ENCODE peak calls at places on chromosomes 16 and 17, in nine cellular contexts. P is neural crest cell; F is Panc1; J is A172; Q is ELR; K is nephron progenitor cell; M is CD4-positive, alpha-beta T cell; U is bronchial epithelial cell; O is NCI-H748 treated with DMSO at 0.1 percent for 48 hours. Z is an unnamed sample.

GRCh38 chr17:80476877-80477646 is 655 bp upstream of the NPTX1 start:
- DNase-seq in P (no peak), F (no peak), J (no peak), Q (no peak), K (peak; percentile 47), M (no peak), U (no peak), O (no peak), Z (no peak)

GRCh38 chr16:50680907-50681885 is at the start of gene SNX20:
- DNase-seq in P (no peak), F (no peak), J (no peak), Q (no peak), K (no peak), M (peak; percentile 71), U (no peak), O (no peak), Z (no peak)

GRCh38 chr17:74478369-74479100 is 12.1 kb downstream of the CD300A start:
- DNase-seq in P (no peak), F (no peak), J (peak; percentile 16), Q (no peak), K (no peak), M (no peak), U (no peak), O (no peak), Z (no peak)

GRCh38 chr16:83187404-83187803 is 560.6 kb downstream of the CDH13 start:
- DNase-seq in P (no peak), F (no peak), J (peak; percentile 90), Q (peak; percentile 85), K (no peak), M (no peak), U (peak; percentile 91), O (no peak), Z (no peak)

GRCh38 chr16:85273293-85273692 is 161.0 kb upstream of the CIBAR2 start:
- DNase-seq in P (no peak), F (no peak), J (no peak), Q (no peak), K (no peak), M (no peak), U (no peak), O (no peak), Z (no peak)

GRCh38 chr16:9254863-9255262 is 163.4 kb downstream of the HAPSTR1 start:
- DNase-seq in P (no peak), F (no peak), J (no peak), Q (no peak), K (no peak), M (no peak), U (no peak), O (no peak), Z (no peak)

GRCh38 chr16:68197250-68197649 is 38.7 kb downstream of the ESRP2 start:
- DNase-seq in P (no peak), F (no peak), J (no peak), Q (peak; percentile 54), K (no peak), M (no peak), U (no peak), O (no peak), Z (no peak)

GRCh38 chr17:2582493-2582892 is 11.0 kb upstream of the PAFAH1B1 start:
- DNase-seq in P (no peak), F (no peak), J (no peak), Q (no peak), K (no peak), M (no peak), U (no peak), O (no peak), Z (no peak)

GRCh38 chr17:58083491-58084316 is 485 bp downstream of the DYNLL2 start:
- DNase-seq in P (no peak), F (no peak), J (peak; percentile 42), Q (peak; percentile 78), K (peak; percentile 53), M (peak; percentile 70), U (peak; percentile 25), O (no peak), Z (no peak)

GRCh38 chr16:84893849-84894599 is 74.2 kb downstream of the CRISPLD2 start:
- DNase-seq in P (no peak), F (no peak), J (no peak), Q (no peak), K (no peak), M (no peak), U (no peak), O (no peak), Z (peak; percentile 16)

GRCh38 chr16:84827897-84828296 is 8.1 kb downstream of the CRISPLD2 start:
- DNase-seq in P (no peak), F (no peak), J (no peak), Q (no peak), K (no peak), M (no peak), U (no peak), O (no peak), Z (no peak)

GRCh38 chr17:43545383-43545632 is 832 bp downstream of the ETV4 start:
- DNase-seq in P (no peak), F (no peak), J (no peak), Q (peak; percentile 77), K (no peak), M (no peak), U (peak; percentile 11), O (no peak), Z (no peak)

GRCh38 chr17:3026856-3027751 is 36.3 kb downstream of the OR1D5 start:
- DNase-seq in P (no peak), F (no peak), J (no peak), Q (no peak), K (no peak), M (peak; percentile 7), U (no peak), O (no peak), Z (no peak)

GRCh38 chr17:68457168-68457538 is at the start of gene WIPI1:
- DNase-seq in P (no peak), F (no peak), J (peak; percentile 30), Q (no peak), K (no peak), M (no peak), U (no peak), O (no peak), Z (no peak)

GRCh38 chr16:53346-54236 is at the start of the genes POLR3K and SNRNP25:
- DNase-seq in P (peak; percentile 95), F (peak; percentile 86), J (peak; percentile 98), Q (peak; percentile 96), K (peak; percentile 97), M (peak; percentile 97), U (peak; percentile 90), O (peak; percentile 75), Z (peak; percentile 86)

GRCh38 chr17:10792156-10792555 is 11.7 kb downstream of the TMEM238L start:
- DNase-seq in P (no peak), F (no peak), J (no peak), Q (no peak), K (no peak), M (no peak), U (peak; percentile 12), O (no peak), Z (peak; percentile 21)

GRCh38 chr16:72036098-72036497 is 18.2 kb upstream of the HP start:
- DNase-seq in P (no peak), F (no peak), J (no peak), Q (no peak), K (no peak), M (no peak), U (no peak), O (no peak), Z (no peak)

GRCh38 chr16:330746-331145 is 21.8 kb downstream of the AXIN1 start:
- DNase-seq in P (no peak), F (no peak), J (no peak), Q (no peak), K (no peak), M (no peak), U (no peak), O (no peak), Z (no peak)

GRCh38 chr17:81095608-81095888 is 60.6 kb downstream of the BAIAP2 start:
- DNase-seq in P (no peak), F (no peak), J (no peak), Q (peak; percentile 15), K (no peak), M (no peak), U (no peak), O (no peak), Z (no peak)

GRCh38 chr17:69067274-69068047 is 6.7 kb upstream of the ABCA9 start:
- DNase-seq in P (no peak), F (no peak), J (no peak), Q (peak; percentile 32), K (no peak), M (no peak), U (no peak), O (peak; percentile 13), Z (no peak)

GRCh38 chr17:79005063-79005861 is 4.3 kb downstream of the CANT1 start:
- DNase-seq in P (no peak), F (no peak), J (no peak), Q (no peak), K (no peak), M (no peak), U (peak; percentile 63), O (peak; percentile 31), Z (peak; percentile 59)

GRCh38 chr16:3023415-3023668 is 400 bp downstream of the HCFC1R1 start:
- DNase-seq in P (no peak), F (peak; percentile 87), J (peak; percentile 96), Q (peak; percentile 85), K (no peak), M (no peak), U (peak; percentile 89), O (no peak), Z (no peak)

GRCh38 chr17:64273006-64273405 is 9.9 kb upstream of the TEX2 start:
- DNase-seq in P (no peak), F (no peak), J (no peak), Q (no peak), K (no peak), M (no peak), U (no peak), O (no peak), Z (no peak)

GRCh38 chr17:57918017-57918895 is 37.0 kb downstream of the CUEDC1 start:
- DNase-seq in P (no peak), F (no peak), J (peak; percentile 77), Q (peak; percentile 47), K (no peak), M (no peak), U (no peak), O (no peak), Z (no peak)